ENCODE peak calls at places on chromosomes 7 and 10, in ten cellular contexts. Q is sciatic nerve; W is GM23248; P is HTR-8/SVneo; N is NCI-H510A; D is A549; O is stimulated activated naive CD4-positive, alpha-beta T cell; Z is A673; C is GM06990; V is RCC 7860. J is an unnamed sample.

GRCh38 chr7:138006106-138006505 is 4.2 kb upstream of the CREB3L2 start:
- DNase-seq in Q (no peak), W (peak; percentile 60), P (no peak), N (no peak), D (no peak), O (no peak), Z (no peak), C (no peak), V (no peak), J (no peak)

GRCh38 chr7:113922049-113922448 is 3.2 kb upstream of the PPP1R3A start:
- DNase-seq in Q (no peak), W (no peak), P (no peak), N (no peak), D (no peak), O (no peak), Z (no peak), C (no peak), V (no peak), J (no peak)

GRCh38 chr7:2639151-2639993 is 7.6 kb downstream of the TTYH3 start:
- DNase-seq in Q (no peak), W (no peak), P (no peak), N (no peak), D (no peak), O (no peak), Z (no peak), C (no peak), V (no peak), J (no peak)

GRCh38 chr7:122198581-122198980 is 54.5 kb upstream of the AASS start:
- DNase-seq in Q (no peak), W (no peak), P (no peak), N (no peak), D (no peak), O (no peak), Z (no peak), C (no peak), V (no peak), J (no peak)

GRCh38 chr7:151748733-151749132 is 128.2 kb downstream of the PRKAG2 start:
- DNase-seq in Q (no peak), W (no peak), P (no peak), N (no peak), D (no peak), O (no peak), Z (no peak), C (no peak), V (no peak), J (no peak)

GRCh38 chr10:77879710-77880109 is 46.8 kb downstream of the DLG5 start:
- DNase-seq in Q (no peak), W (no peak), P (no peak), N (no peak), D (no peak), O (no peak), Z (no peak), C (no peak), V (no peak), J (no peak)

GRCh38 chr7:106074257-106074656 is 37.9 kb downstream of the SYPL1 start:
- DNase-seq in Q (no peak), W (no peak), P (no peak), N (no peak), D (no peak), O (no peak), Z (no peak), C (peak; percentile 66), V (no peak), J (no peak)

GRCh38 chr7:20304366-20304765 is 26.3 kb upstream of the ITGB8 start:
- DNase-seq in Q (no peak), W (no peak), P (no peak), N (peak; percentile 88), D (no peak), O (no peak), Z (no peak), C (no peak), V (no peak), J (no peak)

GRCh38 chr10:98403812-98404504 is 11.0 kb downstream of the PYROXD2 start:
- DNase-seq in Q (no peak), W (peak; percentile 85), P (no peak), N (no peak), D (no peak), O (no peak), Z (peak; percentile 28), C (no peak), V (no peak), J (no peak)

GRCh38 chr7:102248456-102249395 is 37.9 kb upstream of the SH2B2 start:
- DNase-seq in Q (no peak), W (no peak), P (no peak), N (no peak), D (no peak), O (no peak), Z (no peak), C (no peak), V (no peak), J (no peak)

GRCh38 chr10:30189254-30189583 is 129.8 kb upstream of the JCAD start:
- DNase-seq in Q (no peak), W (no peak), P (no peak), N (no peak), D (no peak), O (no peak), Z (no peak), C (no peak), V (no peak), J (no peak)

GRCh38 chr10:44933451-44933850 is 22.3 kb downstream of the TMEM72 start:
- DNase-seq in Q (no peak), W (no peak), P (no peak), N (no peak), D (no peak), O (no peak), Z (no peak), C (no peak), V (no peak), J (no peak)

GRCh38 chr7:3210531-3210930 is 90.5 kb upstream of the SDK1 start:
- DNase-seq in Q (no peak), W (no peak), P (no peak), N (no peak), D (no peak), O (no peak), Z (no peak), C (no peak), V (no peak), J (no peak)